ENCODE peak calls at places on chromosomes 2 and 18, in seven cellular contexts. X is mammary epithelial cell, C is OCI-LY7, K is foreskin fibroblast, F is AG09319, H is cardiac muscle cell, V is A549. W is an unnamed sample.

GRCh38 chr2:230828272-230828961 is 36.3 kb upstream of the ITM2C start:
- DNase-seq in X (no peak), C (no peak), K (no peak), F (no peak), H (peak), V (no peak), W (peak)

GRCh38 chr18:79983253-79983652 is 5.1 kb downstream of the TXNL4A start:
- DNase-seq in X (no peak), C (no peak), K (no peak), F (no peak), H (no peak), V (no peak), W (no peak)

GRCh38 chr2:239461551-239462515 is 61.0 kb upstream of the HDAC4 start:
- DNase-seq in X (no peak), C (no peak), K (no peak), F (no peak), H (no peak), V (no peak), W (no peak)

GRCh38 chr2:173347305-173348168 is 7.1 kb upstream of the CDCA7 start:
- DNase-seq in X (no peak), C (no peak), K (no peak), F (no peak), H (no peak), V (no peak), W (no peak)

GRCh38 chr2:231991664-231992063 is 30.2 kb downstream of the DIS3L2 start:
- DNase-seq in X (no peak), C (no peak), K (no peak), F (no peak), H (peak), V (no peak), W (no peak)

GRCh38 chr18:56747032-56747658 is 96.0 kb downstream of the WDR7 start:
- DNase-seq in X (no peak), C (no peak), K (no peak), F (no peak), H (no peak), V (no peak), W (no peak)

GRCh38 chr18:2096581-2096980 is 474.7 kb downstream of the METTL4 start:
- DNase-seq in X (peak), C (no peak), K (no peak), F (no peak), H (no peak), V (no peak), W (no peak)

GRCh38 chr2:177072069-177072468 is 140.5 kb upstream of the HNRNPA3 start:
- DNase-seq in X (no peak), C (no peak), K (peak), F (no peak), H (peak), V (no peak), W (no peak)

GRCh38 chr2:20434588-20435294 is 12.1 kb upstream of the RHOB start:
- DNase-seq in X (no peak), C (no peak), K (no peak), F (no peak), H (no peak), V (no peak), W (no peak)

GRCh38 chr2:191212119-191212518 is 33.1 kb upstream of the MYO1B start:
- DNase-seq in X (no peak), C (no peak), K (no peak), F (no peak), H (no peak), V (no peak), W (no peak)

GRCh38 chr2:147399011-147399410 is 445.8 kb upstream of the ACVR2A start:
- DNase-seq in X (no peak), C (no peak), K (peak), F (no peak), H (peak), V (no peak), W (no peak)

GRCh38 chr2:239101807-239102206 is 253.9 kb downstream of the TWIST2 start:
- DNase-seq in X (no peak), C (no peak), K (no peak), F (no peak), H (no peak), V (no peak), W (no peak)

GRCh38 chr18:62682396-62682795 is 32.9 kb upstream of the PHLPP1 start:
- DNase-seq in X (no peak), C (no peak), K (no peak), F (no peak), H (no peak), V (no peak), W (no peak)

GRCh38 chr2:56199492-56199891 is 15.7 kb downstream of the CCDC85A start:
- DNase-seq in X (peak), C (no peak), K (peak), F (no peak), H (no peak), V (no peak), W (no peak)

GRCh38 chr2:186979439-186980116 is 130.6 kb upstream of the ZSWIM2 start:
- DNase-seq in X (no peak), C (no peak), K (no peak), F (no peak), H (no peak), V (no peak), W (no peak)

GRCh38 chr2:28274911-28275685 is 117.6 kb upstream of the FOSL2 start:
- DNase-seq in X (peak), C (no peak), K (peak), F (peak), H (peak), V (peak), W (no peak)

GRCh38 chr2:17813742-17814458 is 2.4 kb upstream of the MSGN1 start:
- DNase-seq in X (peak), C (peak), K (peak), F (no peak), H (peak), V (no peak), W (peak)

GRCh38 chr2:181977661-181978350 is 7.8 kb upstream of the PPP1R1C start:
- DNase-seq in X (peak), C (no peak), K (peak), F (no peak), H (peak), V (peak), W (no peak)

GRCh38 chr2:172196768-172197322 is 94.1 kb upstream of the DLX2 start:
- DNase-seq in X (peak), C (no peak), K (peak), F (peak), H (peak), V (no peak), W (no peak)

GRCh38 chr2:7044253-7045250 is 127.3 kb downstream of the RNF144A start:
- DNase-seq in X (peak), C (peak), K (peak), F (peak), H (peak), V (peak), W (peak)

GRCh38 chr2:17684008-17684407 is 69.6 kb downstream of the SMC6 start:
- DNase-seq in X (no peak), C (no peak), K (no peak), F (no peak), H (no peak), V (no peak), W (no peak)

GRCh38 chr2:31390324-31390723 is 24.2 kb downstream of the XDH start:
- DNase-seq in X (peak), C (no peak), K (peak), F (no peak), H (no peak), V (no peak), W (no peak)

GRCh38 chr2:68709421-68709911 is 25.1 kb upstream of the ARHGAP25 start:
- DNase-seq in X (peak), C (peak), K (peak), F (peak), H (peak), V (peak), W (no peak)

GRCh38 chr2:232628466-232629200 is 4.8 kb upstream of the EFHD1 start:
- DNase-seq in X (no peak), C (no peak), K (no peak), F (no peak), H (no peak), V (no peak), W (no peak)

GRCh38 chr2:26002617-26003310 is 20.5 kb upstream of the KIF3C start:
- DNase-seq in X (no peak), C (no peak), K (no peak), F (no peak), H (no peak), V (no peak), W (no peak)

GRCh38 chr18:31555971-31556747 is 35.5 kb upstream of the TTR start:
- DNase-seq in X (peak), C (peak), K (peak), F (peak), H (peak), V (peak), W (no peak)

GRCh38 chr2:111162718-111163331 is 42.1 kb downstream of the BCL2L11 start:
- DNase-seq in X (no peak), C (no peak), K (no peak), F (no peak), H (peak), V (no peak), W (no peak)

GRCh38 chr2:173349295-173349694 is 5.4 kb upstream of the CDCA7 start:
- DNase-seq in X (no peak), C (peak), K (no peak), F (no peak), H (no peak), V (no peak), W (no peak)

GRCh38 chr18:73920033-73920432 is 227.6 kb downstream of the FBXO15 start:
- DNase-seq in X (no peak), C (no peak), K (no peak), F (no peak), H (no peak), V (no peak), W (no peak)

GRCh38 chr18:5104246-5104645 is 92.8 kb downstream of the AKAIN1 start:
- DNase-seq in X (no peak), C (no peak), K (no peak), F (no peak), H (no peak), V (no peak), W (no peak)

GRCh38 chr18:48405108-48405507 is 4.1 kb downstream of the ZBTB7C start:
- DNase-seq in X (peak), C (no peak), K (peak), F (no peak), H (peak), V (no peak), W (no peak)

GRCh38 chr2:169109502-169110409 is 40.4 kb downstream of the DHRS9 start:
- DNase-seq in X (peak), C (peak), K (peak), F (peak), H (peak), V (peak), W (peak)

GRCh38 chr2:217451634-217452033 is 551.2 kb downstream of the TNS1 start:
- DNase-seq in X (peak), C (no peak), K (peak), F (no peak), H (no peak), V (peak), W (no peak)

GRCh38 chr2:58796239-58796638 is 555.1 kb upstream of the FANCL start:
- DNase-seq in X (no peak), C (no peak), K (no peak), F (no peak), H (no peak), V (no peak), W (no peak)

GRCh38 chr2:86221066-86221684 is 21.9 kb downstream of the MRPL35 start:
- DNase-seq in X (peak), C (peak), K (peak), F (no peak), H (peak), V (peak), W (peak)

GRCh38 chr2:38405917-38406596 is 29.0 kb upstream of the ATL2 start:
- DNase-seq in X (no peak), C (no peak), K (no peak), F (no peak), H (no peak), V (no peak), W (no peak)

GRCh38 chr2:36545871-36546416 is 52.0 kb downstream of the FEZ2 start:
- DNase-seq in X (no peak), C (no peak), K (no peak), F (no peak), H (no peak), V (no peak), W (no peak)

GRCh38 chr2:36541891-36542595 is 55.9 kb downstream of the FEZ2 start:
- DNase-seq in X (no peak), C (no peak), K (no peak), F (no peak), H (no peak), V (no peak), W (no peak)

GRCh38 chr2:36547906-36548305 is 50.1 kb downstream of the FEZ2 start:
- DNase-seq in X (no peak), C (no peak), K (no peak), F (no peak), H (no peak), V (no peak), W (no peak)

GRCh38 chr2:36540986-36541750 is 56.8 kb downstream of the FEZ2 start:
- DNase-seq in X (no peak), C (no peak), K (peak), F (no peak), H (no peak), V (no peak), W (no peak)

DNA sequence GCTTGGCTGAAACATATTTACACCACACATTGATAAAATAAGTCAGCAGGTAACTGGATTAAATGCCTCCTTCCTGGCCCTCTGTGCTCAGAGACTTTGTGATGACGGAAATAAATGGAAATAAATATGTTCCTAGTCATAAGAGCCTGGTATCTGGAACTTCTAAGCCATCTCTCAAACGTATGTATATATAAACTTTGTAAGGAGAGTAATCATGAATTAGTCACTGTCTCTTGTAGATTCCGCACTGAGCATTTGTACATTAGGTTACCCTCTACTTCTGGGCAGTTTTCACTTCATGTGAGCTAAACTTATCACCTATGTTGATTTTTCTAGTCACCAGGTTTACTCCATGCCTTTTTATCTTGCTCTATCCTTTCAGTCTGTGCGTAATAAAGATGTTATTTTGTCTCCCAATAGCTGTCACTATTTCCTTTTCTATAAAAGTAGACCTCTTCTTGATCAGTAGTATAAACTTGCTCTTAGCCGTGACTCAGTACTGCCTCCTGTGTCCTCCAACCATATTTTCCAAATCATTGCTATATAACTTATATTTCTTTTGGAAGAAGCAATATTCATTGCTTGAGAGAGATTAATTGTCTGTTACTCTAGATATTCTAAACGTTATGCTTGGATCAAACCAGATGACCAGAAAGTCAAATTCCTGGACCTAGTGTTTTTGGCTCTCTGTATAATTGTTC is 53.2 kb downstream of the FEZ2 start:
- DNase-seq in X (no peak), C (no peak), K (peak), F (no peak), H (no peak), V (peak), W (no peak)
- TF ChIP-seq CTCF in X (peak), C (peak), K (peak), F (peak), H (peak), V (peak), W (peak)

GRCh38 chr18:35941299-35941698 is 31.2 kb upstream of the RMP24 start:
- DNase-seq in X (no peak), C (no peak), K (no peak), F (no peak), H (no peak), V (no peak), W (no peak)

GRCh38 chr18:35938562-35938961 is 33.9 kb upstream of the RMP24 start:
- DNase-seq in X (peak), C (no peak), K (no peak), F (no peak), H (peak), V (no peak), W (no peak)

GRCh38 chr18:35936951-35937350 is 35.5 kb upstream of the RMP24 start:
- DNase-seq in X (no peak), C (no peak), K (no peak), F (no peak), H (peak), V (no peak), W (no peak)

GRCh38 chr18:35938158-35938557 is 34.3 kb upstream of the RMP24 start:
- DNase-seq in X (peak), C (no peak), K (peak), F (no peak), H (peak), V (no peak), W (no peak)

DNA sequence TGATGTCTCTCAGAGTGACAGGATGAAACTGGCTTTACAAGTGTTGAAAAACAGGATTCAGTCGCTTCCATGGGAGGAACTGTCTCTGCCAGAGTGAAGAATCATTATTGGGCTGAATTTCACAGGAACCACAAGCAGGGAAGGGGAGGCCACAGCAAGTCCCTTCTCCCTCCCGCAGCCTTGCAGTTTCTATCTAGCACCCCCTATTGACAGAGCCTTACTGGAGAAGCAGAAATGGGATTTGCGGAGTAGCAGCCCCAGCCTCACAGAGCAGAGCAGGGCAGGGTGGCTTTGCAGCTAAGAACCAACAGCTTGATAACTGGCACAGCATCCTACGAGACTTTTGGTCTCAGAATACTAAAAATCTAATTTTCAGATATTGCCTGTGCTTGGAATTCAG is 33.3 kb upstream of the RMP24 start:
- DNase-seq in X (no peak), C (peak), K (peak), F (no peak), H (peak), V (no peak), W (no peak)
- TF ChIP-seq CTCF in X (peak), C (peak), K (no peak), F (peak), H (peak), V (no peak), W (no peak)

DNA sequence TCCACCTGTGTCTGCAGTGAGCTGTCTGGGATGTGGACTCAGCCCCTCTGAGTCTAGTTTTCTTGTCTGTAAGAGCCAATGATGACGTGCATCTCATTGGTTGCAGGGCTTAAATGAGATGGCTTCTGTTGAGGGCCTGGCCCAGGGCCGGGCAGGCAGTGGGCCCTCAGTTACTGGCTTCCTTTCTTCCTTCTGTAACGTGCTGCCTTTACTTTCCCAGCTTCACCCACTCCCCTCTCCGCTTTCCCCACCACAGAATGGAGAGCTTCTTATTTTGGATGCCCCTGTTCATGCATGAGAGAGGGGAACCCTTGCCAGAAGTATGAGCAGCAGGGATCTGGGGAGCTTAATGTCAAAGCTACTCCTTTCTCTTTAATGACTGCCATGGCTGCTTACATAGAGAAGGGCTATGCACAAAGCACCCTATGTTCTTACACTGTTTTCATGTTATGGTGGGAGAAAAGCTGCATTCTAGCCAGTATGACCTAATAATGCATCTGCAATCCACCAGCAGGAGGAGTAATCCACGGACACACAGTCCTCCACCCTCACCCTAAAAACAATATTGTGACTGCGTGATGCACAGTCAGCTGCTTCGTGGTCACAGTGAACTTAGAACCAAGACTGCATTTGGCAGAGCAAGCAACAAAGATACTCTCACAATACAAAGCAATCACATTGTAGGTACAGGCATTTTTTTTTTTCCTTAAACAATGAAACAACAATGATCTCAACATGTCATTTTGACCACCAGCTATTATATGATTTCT is 37.2 kb downstream of the CREG2 start:
- DNase-seq in X (peak), C (no peak), K (peak), F (no peak), H (peak), V (peak), W (no peak)
- TF ChIP-seq CTCF in X (peak), C (no peak), K (peak), F (peak), H (peak), V (peak), W (peak)

DNA sequence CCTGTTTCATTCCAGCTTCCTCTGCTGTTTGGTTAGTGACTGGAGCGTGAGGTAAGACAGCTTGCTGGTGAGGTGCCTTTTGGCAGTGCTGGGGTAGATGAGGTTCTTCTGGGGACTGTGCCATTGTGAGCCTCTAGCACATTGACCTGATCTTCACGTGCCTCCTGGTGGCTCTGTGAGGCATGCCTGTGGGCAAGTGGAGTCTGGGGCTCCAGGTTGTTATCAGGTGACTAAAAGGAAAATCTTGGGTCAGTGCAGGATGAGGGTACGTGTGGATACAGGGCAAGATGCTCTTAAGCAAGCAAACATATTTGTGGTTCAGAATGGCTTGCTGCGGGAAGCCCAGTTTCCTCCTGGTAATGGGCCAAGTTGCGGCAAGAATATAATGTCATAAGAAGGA is 75.4 kb downstream of the FHOD3 start:
- DNase-seq in X (peak), C (no peak), K (peak), F (peak), H (peak), V (no peak), W (no peak)
- TF ChIP-seq CTCF in X (peak), C (no peak), K (no peak), F (peak), H (peak), V (no peak), W (no peak)

GRCh38 chr2:33673937-33674336 is 74.8 kb upstream of the FAM98A start:
- DNase-seq in X (no peak), C (peak), K (peak), F (no peak), H (peak), V (peak), W (no peak)
- TF ChIP-seq CTCF in X (peak), C (peak), K (peak), F (peak), H (no peak), V (peak), W (no peak)

DNA sequence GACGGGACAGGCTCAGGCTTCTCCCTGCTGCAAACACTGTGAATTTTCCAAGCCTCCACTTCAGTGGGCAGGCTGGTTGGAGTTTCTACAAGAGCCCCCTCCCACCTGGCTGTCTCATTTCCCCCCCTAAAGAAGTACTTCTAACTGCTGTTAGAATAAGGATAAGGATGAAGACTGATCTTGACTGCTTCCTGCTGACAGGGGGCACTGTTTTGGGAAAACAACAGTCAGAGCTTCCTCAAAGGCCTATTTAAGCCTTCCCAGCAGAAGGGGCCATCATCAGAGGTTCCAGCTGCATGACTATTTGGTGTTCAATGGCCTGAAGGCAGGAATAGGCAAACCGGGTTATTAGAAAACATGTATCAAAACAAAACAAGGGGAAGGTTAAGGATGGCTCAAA is 1162.8 kb downstream of the DSC3 start:
- DNase-seq in X (no peak), C (no peak), K (no peak), F (no peak), H (no peak), V (no peak), W (no peak)
- TF ChIP-seq CTCF in X (no peak), C (no peak), K (no peak), F (no peak), H (no peak), V (no peak), W (no peak)

GRCh38 chr2:109260886-109261700 is 132.1 kb downstream of the SH3RF3 start:
- DNase-seq in X (peak), C (no peak), K (no peak), F (no peak), H (peak), V (peak), W (no peak)
- TF ChIP-seq CTCF in X (peak), C (no peak), K (peak), F (peak), H (peak), V (no peak), W (no peak)